ENCODE peak calls at places on chromosomes 7 and 10, in seven cellular contexts. W is NCI-H748 treated with DMSO at 0.1 percent for 48 hours; B is BE2C; N is activated T-cell treated with anti-CD3 and anti-CD28 coated beads for 1 hour; M is CD8-positive, alpha-beta memory T cell; Y is thoracic aorta; D is CD14-positive monocyte. A is an unnamed sample.

GRCh38 chr10:127043312-127043711 is 138.1 kb downstream of the DOCK1 start:
- DNase-seq in Y (no peak), W (no peak), N (no peak), B (no peak), M (no peak), D (no peak), A (no peak)

GRCh38 chr7:3559178-3559765 is 258.2 kb downstream of the SDK1 start:
- DNase-seq in D (no peak), B (no peak), W (peak), M (no peak), Y (no peak), N (no peak), A (no peak)

GRCh38 chr10:77162697-77163096 is 474.9 kb downstream of the KCNMA1 start:
- DNase-seq in B (no peak), W (no peak), Y (no peak), N (no peak), M (no peak), D (no peak), A (no peak)

GRCh38 chr10:4281207-4281825 is 496.3 kb upstream of the KLF6 start:
- DNase-seq in W (no peak), B (no peak), M (no peak), D (no peak), N (no peak), Y (no peak), A (no peak)

GRCh38 chr7:38385682-38386081 is 112.2 kb upstream of the TARP start:
- DNase-seq in N (no peak), B (no peak), Y (no peak), D (no peak), M (no peak), W (no peak), A (no peak)

GRCh38 chr10:110919971-110920881 is 822 bp downstream of the SHOC2 start:
- DNase-seq in Y (no peak), D (no peak), W (peak), N (no peak), B (peak), M (no peak), A (peak)

GRCh38 chr7:80232969-80233724 is 98.5 kb downstream of the GNAI1 start:
- DNase-seq in D (no peak), M (no peak), Y (no peak), N (no peak), W (no peak), B (no peak), A (no peak)

GRCh38 chr10:13758761-13759160 is 172.0 kb downstream of the PRPF18 start:
- DNase-seq in D (no peak), N (no peak), Y (no peak), W (no peak), M (no peak), B (no peak), A (no peak)

GRCh38 chr7:44534501-44534900 is 6.6 kb downstream of the NPC1L1 start:
- DNase-seq in N (no peak), M (peak), Y (no peak), W (no peak), B (peak), D (peak), A (peak)

GRCh38 chr10:131843089-131843595 is 57.7 kb upstream of the PPP2R2D start:
- DNase-seq in N (no peak), D (no peak), B (peak), W (no peak), M (no peak), Y (no peak), A (no peak)

GRCh38 chr7:134991469-134992339 is 5.4 kb downstream of the AGBL3 start:
- DNase-seq in D (no peak), B (no peak), W (no peak), M (no peak), Y (no peak), N (no peak), A (no peak)

GRCh38 chr7:27992755-27993478 is 187.7 kb downstream of the JAZF1 start:
- DNase-seq in M (no peak), Y (no peak), N (no peak), B (no peak), W (peak), D (no peak), A (no peak)

GRCh38 chr7:150838965-150839650 is 13.2 kb upstream of the AOC1 start:
- DNase-seq in M (no peak), N (no peak), B (no peak), Y (no peak), W (no peak), D (no peak), A (no peak)

GRCh38 chr10:30028006-30028441 is 31.4 kb downstream of the JCAD start:
- DNase-seq in M (peak), B (no peak), N (no peak), W (no peak), D (no peak), Y (no peak), A (no peak)

A was measured in activated T-helper 2 cell treated with anti-CD3 and anti-CD28 coated beads, Interferon-gamma antibody, Interleukin-2, Interleukin-4, amounts not matched to agents 10 μg/mL and 5 μg/mL and 100 μg/mL, durations not matched to agents 14 hours and 24 hours and 36 hours.